ENCODE peak calls at places on chromosomes 1 and 21, in eight cellular contexts. T, V, D, J, H, S, I and C are unnamed samples.

GRCh38 chr1:89931950-89932349 is 63.0 kb upstream of the ZNF326 start:
- DNase-seq in T (no peak), V (no peak), D (no peak), J (no peak), H (no peak), S (no peak), I (no peak), C (no peak)

GRCh38 chr1:113519561-113519960 is 129.2 kb downstream of the MAGI3 start:
- DNase-seq in T (no peak), V (peak; percentile 65), D (no peak), J (no peak), H (no peak), S (no peak), I (no peak), C (no peak)

GRCh38 chr1:27368872-27369703 is 2.3 kb upstream of the MAP3K6 start:
- DNase-seq in T (no peak), V (peak; percentile 40), D (no peak), J (no peak), H (no peak), S (no peak), I (no peak), C (no peak)

GRCh38 chr1:15033264-15033663 is 120.3 kb upstream of the TMEM51 start:
- DNase-seq in T (no peak), V (peak; percentile 87), D (no peak), J (no peak), H (no peak), S (no peak), I (no peak), C (no peak)

GRCh38 chr1:215507119-215507518 is 60.0 kb upstream of the KCTD3 start:
- DNase-seq in T (no peak), V (peak; percentile 61), D (no peak), J (no peak), H (no peak), S (no peak), I (no peak), C (no peak)

GRCh38 chr1:238465449-238465848 is 574.7 kb upstream of the ZP4 start:
- DNase-seq in T (no peak), V (peak; percentile 6), D (no peak), J (no peak), H (no peak), S (peak; percentile 49), I (no peak), C (no peak)

GRCh38 chr21:46096997-46097825 is 701 bp upstream of the COL6A2 start:
- DNase-seq in T (peak; percentile 53), V (no peak), D (no peak), J (peak; percentile 53), H (no peak), S (no peak), I (no peak), C (no peak)

GRCh38 chr1:79981483-79981882 is 975.0 kb upstream of the ADGRL4 start:
- DNase-seq in T (no peak), V (no peak), D (no peak), J (no peak), H (no peak), S (no peak), I (no peak), C (no peak)

GRCh38 chr1:216456682-216457081 is 33.4 kb upstream of the USH2A start:
- DNase-seq in T (no peak), V (peak; percentile 87), D (no peak), J (no peak), H (no peak), S (peak; percentile 78), I (peak; percentile 59), C (no peak)

GRCh38 chr1:217106231-217106630 is 383.0 kb upstream of the ESRRG start:
- DNase-seq in T (no peak), V (peak; percentile 6), D (no peak), J (no peak), H (no peak), S (no peak), I (no peak), C (no peak)

DNA sequence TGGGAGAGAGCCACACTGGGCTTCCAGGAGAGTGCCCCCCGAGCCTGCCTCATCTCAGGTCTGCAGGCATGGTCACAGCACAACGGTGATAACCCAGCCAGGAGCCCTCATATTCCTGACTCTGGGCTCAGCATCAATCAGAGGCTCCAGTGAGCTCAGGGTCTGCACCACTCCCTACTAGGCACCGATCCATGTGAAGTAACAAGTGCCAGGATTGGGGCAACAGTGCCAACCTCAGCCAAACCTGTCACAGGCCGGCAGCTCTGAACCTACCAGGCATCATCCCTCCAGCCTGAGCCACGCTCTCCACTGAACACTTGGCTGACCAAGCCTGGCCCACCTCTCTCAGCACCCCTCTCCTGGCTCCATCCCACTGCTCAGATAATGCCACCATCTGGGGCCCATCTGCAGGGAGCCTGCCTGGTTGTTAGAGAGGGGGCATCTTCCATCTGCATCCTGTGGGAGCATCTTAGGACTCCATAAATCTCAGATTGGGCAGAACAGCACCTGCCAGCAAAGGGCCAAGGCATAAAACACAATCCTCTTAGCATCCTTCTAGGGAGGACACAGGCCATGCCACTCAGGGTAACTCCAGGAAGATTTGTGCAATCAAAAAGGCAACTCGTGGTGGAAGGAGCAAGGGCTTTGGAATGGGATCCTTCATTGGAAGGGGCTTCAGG is 213.7 kb upstream of the CSF3R start:
- DNase-seq in T (no peak), V (no peak), D (no peak), J (no peak), H (no peak), S (no peak), I (no peak), C (no peak)
- H3K27me3 ChIP-seq in T (peaks cover 20% of the 10 kb centered on the region), V (no peaks in the 10 kb centered on the region), D (no peaks in the 10 kb centered on the region), J (no peaks in the 10 kb centered on the region), H (no peaks in the 10 kb centered on the region), S (no peaks in the 10 kb centered on the region), I (no peaks in the 10 kb centered on the region), C (no peaks in the 10 kb centered on the region)

DNA sequence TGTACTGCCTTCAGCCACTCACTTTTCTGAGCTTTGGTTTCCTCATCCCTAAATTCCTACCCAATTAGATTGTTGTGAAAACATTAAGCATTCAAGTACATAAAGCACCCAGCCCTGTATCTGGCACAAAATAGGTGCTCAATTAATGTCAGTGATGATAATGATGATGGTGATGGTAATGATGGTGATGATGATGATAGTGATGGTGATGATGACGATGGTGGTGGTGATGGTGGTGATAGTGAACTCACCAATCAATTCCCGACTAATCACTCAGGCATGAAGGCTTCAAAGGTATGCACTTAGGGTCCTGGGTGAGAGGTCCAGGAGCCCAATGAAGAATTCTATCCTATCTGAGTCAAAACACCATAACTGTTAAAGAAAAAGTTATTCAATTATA is 383.5 kb downstream of the MATN1 start:
- DNase-seq in T (no peak), V (no peak), D (no peak), J (no peak), H (no peak), S (no peak), I (no peak), C (no peak)
- H3K4me3 ChIP-seq in T (no peak overlapping the region), V (no peak overlapping the region), D (no peak overlapping the region), J (no peak overlapping the region), H (no peak overlapping the region), S (no peak overlapping the region), I (no peak overlapping the region), C (no peak overlapping the region)

GRCh38 chr1:200634449-200635122 is 14.0 kb upstream of the KIF14 start:
- DNase-seq in T (no peak), V (no peak), D (no peak), J (no peak), H (no peak), S (no peak), I (no peak), C (no peak)
- TF ChIP-seq CTCF in T (no peak), V (peak; percentile 8), D (no peak), J (peak; percentile 28), H (no peak), S (peak; percentile 20), I (no peak), C (no peak)

DNA sequence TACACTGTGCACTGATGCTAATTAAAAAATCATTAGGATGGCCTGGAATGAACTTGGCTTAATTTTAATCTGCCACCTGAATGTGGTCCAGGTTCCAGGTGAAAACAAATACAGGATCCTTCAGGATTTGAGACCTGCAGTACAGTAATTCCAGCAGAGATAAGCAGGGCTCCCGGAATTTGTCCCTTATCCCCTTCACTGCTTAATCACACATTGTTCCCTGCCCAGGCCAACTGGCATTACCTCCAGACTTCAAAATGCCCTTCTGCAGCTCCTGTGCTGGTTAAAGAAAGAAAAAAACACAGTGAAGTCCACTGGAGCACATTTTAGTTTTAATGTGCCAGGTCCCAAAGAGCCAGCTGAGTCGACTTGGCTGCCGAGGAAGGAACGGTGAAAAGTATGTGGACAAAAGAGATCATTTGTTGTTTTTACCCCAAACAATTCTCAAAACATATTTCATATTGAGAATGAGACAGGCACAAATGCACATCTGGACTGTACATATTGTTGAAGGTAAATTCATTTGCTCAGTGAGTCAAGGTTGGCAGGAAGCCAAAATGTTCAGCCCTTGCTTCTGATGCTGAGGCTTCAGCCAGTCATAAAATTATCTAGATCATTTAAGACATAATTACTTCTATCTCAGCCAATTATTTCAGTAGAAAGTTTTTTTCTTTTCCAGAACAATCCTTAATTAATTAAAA is 28.4 kb downstream of the DEGS1 start:
- DNase-seq in T (no peak), V (peak; percentile 87), D (peak; percentile 41), J (no peak), H (no peak), S (peak; percentile 62), I (no peak), C (no peak)
- H3K27me3 ChIP-seq in T (no peaks in the 10 kb centered on the region), V (no peaks in the 10 kb centered on the region), D (no peaks in the 10 kb centered on the region), J (no peaks in the 10 kb centered on the region), H (no peaks in the 10 kb centered on the region), S (no peaks in the 10 kb centered on the region), I (no peaks in the 10 kb centered on the region), C (no peaks in the 10 kb centered on the region)

GRCh38 chr1:8541961-8542521 is 224.1 kb downstream of the SLC45A1 start:
- DNase-seq in T (no peak), V (peak; percentile 83), D (no peak), J (no peak), H (no peak), S (no peak), I (no peak), C (no peak)

GRCh38 chr1:8540971-8541370 is 223.1 kb downstream of the SLC45A1 start:
- DNase-seq in T (no peak), V (no peak), D (no peak), J (no peak), H (no peak), S (no peak), I (no peak), C (no peak)

GRCh38 chr1:8539683-8540082 is 221.8 kb downstream of the SLC45A1 start:
- DNase-seq in T (no peak), V (no peak), D (no peak), J (no peak), H (no peak), S (no peak), I (no peak), C (no peak)

GRCh38 chr1:8538502-8538901 is 220.6 kb downstream of the SLC45A1 start:
- DNase-seq in T (no peak), V (no peak), D (no peak), J (no peak), H (no peak), S (no peak), I (no peak), C (no peak)

DNA sequence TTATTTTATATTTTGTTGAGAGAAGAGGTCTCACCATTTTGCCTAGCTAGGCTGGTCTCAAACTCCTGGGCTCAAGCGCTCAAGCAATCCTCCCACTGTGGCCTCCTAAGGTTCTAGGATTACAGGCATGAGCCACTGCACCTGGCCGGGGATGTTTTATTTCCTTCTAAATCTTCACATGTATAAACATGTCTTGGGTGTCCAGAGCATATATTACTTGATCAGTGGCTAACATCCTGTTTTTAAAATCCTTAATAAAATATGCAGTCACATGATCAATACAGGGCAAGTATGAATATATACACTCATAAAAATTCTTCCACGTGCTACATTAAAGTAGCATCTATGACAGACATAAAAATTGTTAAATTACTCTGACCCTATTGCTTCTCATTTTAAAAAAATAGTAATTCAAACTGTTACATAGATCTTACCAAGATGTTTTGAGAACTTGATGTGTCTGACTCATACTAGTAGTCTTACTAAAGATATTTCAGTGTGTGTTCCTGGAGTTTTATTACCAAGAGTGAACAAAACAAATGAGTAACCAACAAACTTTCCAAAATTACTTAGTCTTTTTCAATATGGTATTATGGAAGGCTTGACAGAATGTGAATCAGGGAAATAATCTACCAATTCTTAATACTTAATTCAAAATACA is 222.5 kb downstream of the SLC45A1 start:
- DNase-seq in T (no peak), V (peak; percentile 87), D (no peak), J (no peak), H (no peak), S (no peak), I (peak; percentile 68), C (no peak)
- H3K4me3 ChIP-seq in T (no peak overlapping the region), V (no peak overlapping the region), D (no peak overlapping the region), J (no peak overlapping the region), H (no peak overlapping the region), S (no peak overlapping the region), I (no peak overlapping the region), C (no peak overlapping the region)